ENCODE peak calls at places on chromosomes 5 and 9, in five cellular contexts. R is H1, F is HEK293T, L is HepG2, D is GM12878. Y is an unnamed sample.

GRCh38 chr5:136169218-136169617 is 23.7 kb downstream of the SMIM32 start:
- DNase-seq in R (no peak), F (no peak), L (no peak), D (no peak), Y (no peak)

GRCh38 chr9:131873361-131873760 is 133.5 kb upstream of the RAPGEF1 start:
- DNase-seq in R (no peak), F (no peak), L (no peak), D (no peak), Y (no peak)

GRCh38 chr5:179257190-179257741 is 88.0 kb downstream of the ADAMTS2 start:
- DNase-seq in R (no peak), F (no peak), L (no peak), D (no peak), Y (no peak)

GRCh38 chr9:133114886-133115603 is 6.0 kb downstream of the RALGDS start:
- DNase-seq in R (no peak), F (no peak), L (no peak), D (no peak), Y (no peak)

GRCh38 chr5:42858031-42858643 is 46.4 kb upstream of the SELENOP start:
- DNase-seq in R (no peak), F (no peak), L (no peak), D (no peak), Y (no peak)

GRCh38 chr5:62265648-62266112 is 40.3 kb upstream of the KIF2A start:
- DNase-seq in R (no peak), F (no peak), L (no peak), D (no peak), Y (no peak)

GRCh38 chr9:134661791-134662142 is 20.2 kb downstream of the COL5A1 start:
- DNase-seq in R (no peak), F (no peak), L (no peak), D (no peak), Y (no peak)

GRCh38 chr5:141855265-141856029 is 22.8 kb downstream of the PCDH1 start:
- DNase-seq in R (no peak), F (no peak), L (no peak), D (no peak), Y (no peak)

GRCh38 chr9:125663127-125663526 is 43.9 kb downstream of the MAPKAP1 start:
- DNase-seq in R (no peak), F (no peak), L (no peak), D (no peak), Y (no peak)

GRCh38 chr5:112957970-112958773 is 18.4 kb upstream of the DCP2 start:
- DNase-seq in R (no peak), F (no peak), L (peak), D (peak), Y (no peak)

GRCh38 chr5:59837071-59837470 is 56.5 kb downstream of the PDE4D start:
- DNase-seq in R (no peak), F (no peak), L (no peak), D (no peak), Y (no peak)

GRCh38 chr5:83608122-83608521 is 112.5 kb downstream of the HAPLN1 start:
- DNase-seq in R (peak), F (peak), L (peak), D (no peak), Y (peak)

GRCh38 chr9:123544007-123544827 is 188.2 kb downstream of the CRB2 start:
- DNase-seq in R (no peak), F (peak), L (peak), D (no peak), Y (peak)

GRCh38 chr9:7454490-7455110 is 345.0 kb downstream of the DMAC1 start:
- DNase-seq in R (no peak), F (no peak), L (no peak), D (no peak), Y (no peak)

GRCh38 chr9:93090091-93090655 is 5.8 kb upstream of the CARD19 start:
- DNase-seq in R (no peak), F (no peak), L (no peak), D (no peak), Y (no peak)

GRCh38 chr5:105836263-105836662 is 1834.5 kb downstream of the EFNA5 start:
- DNase-seq in R (no peak), F (no peak), L (no peak), D (no peak), Y (no peak)

GRCh38 chr5:181168595-181169118 is 21.3 kb downstream of the OR2V2 start:
- DNase-seq in R (no peak), F (no peak), L (no peak), D (no peak), Y (no peak)

GRCh38 chr5:43000198-43000840 is 39.8 kb downstream of the ANXA2R start:
- DNase-seq in R (no peak), F (no peak), L (no peak), D (no peak), Y (no peak)

GRCh38 chr9:127122176-127123151 is at the start of gene ANGPTL2:
- DNase-seq in R (peak), F (no peak), L (peak), D (no peak), Y (peak)

GRCh38 chr9:8860925-8861324 is 1061.3 kb upstream of the DMAC1 start:
- DNase-seq in R (no peak), F (no peak), L (no peak), D (no peak), Y (no peak)

GRCh38 chr9:113590991-113591898 is 127.7 kb downstream of the RGS3 start:
- DNase-seq in R (peak), F (peak), L (peak), D (no peak), Y (peak)

GRCh38 chr5:179475211-179475840 is 75.0 kb upstream of the RUFY1 start:
- DNase-seq in R (no peak), F (no peak), L (no peak), D (no peak), Y (no peak)

GRCh38 chr5:159851053-159851452 is 65.2 kb upstream of the ADRA1B start:
- DNase-seq in R (no peak), F (no peak), L (no peak), D (no peak), Y (no peak)

GRCh38 chr9:126953089-126953809 is 38.7 kb downstream of the RALGPS1 start:
- DNase-seq in R (no peak), F (no peak), L (no peak), D (no peak), Y (no peak)

GRCh38 chr9:128687453-128687852 is 1.6 kb upstream of the SET start:
- DNase-seq in R (no peak), F (no peak), L (no peak), D (no peak), Y (no peak)

GRCh38 chr9:726005-726404 is 115.5 kb upstream of the DMRT1 start:
- DNase-seq in R (no peak), F (no peak), L (no peak), D (no peak), Y (no peak)

GRCh38 chr5:159781626-159782157 is 134.6 kb upstream of the ADRA1B start:
- DNase-seq in R (no peak), F (no peak), L (no peak), D (no peak), Y (no peak)

GRCh38 chr9:120773218-120773617 is 20.0 kb downstream of the FBXW2 start:
- DNase-seq in R (no peak), F (no peak), L (no peak), D (no peak), Y (no peak)

GRCh38 chr5:178149199-178149932 is 4.3 kb downstream of the NHP2 start:
- DNase-seq in R (no peak), F (no peak), L (no peak), D (no peak), Y (no peak)

GRCh38 chr5:146233441-146233840 is 30.0 kb downstream of the RBM27 start:
- DNase-seq in R (no peak), F (no peak), L (no peak), D (no peak), Y (no peak)

GRCh38 chr9:85040141-85040540 is 370.6 kb downstream of the NTRK2 start:
- DNase-seq in R (no peak), F (no peak), L (no peak), D (no peak), Y (no peak)

GRCh38 chr5:39164016-39164415 is 55.3 kb downstream of the FYB1 start:
- DNase-seq in R (no peak), F (no peak), L (no peak), D (no peak), Y (no peak)

GRCh38 chr5:148912714-148913398 is 86.4 kb downstream of the ADRB2 start:
- DNase-seq in R (peak), F (no peak), L (peak), D (no peak), Y (peak)

GRCh38 chr9:33165263-33166151 is 1.6 kb downstream of the B4GALT1 start:
- DNase-seq in R (no peak), F (no peak), L (peak), D (peak), Y (no peak)

GRCh38 chr9:2228132-2228531 is 213.0 kb downstream of the SMARCA2 start:
- DNase-seq in R (peak), F (no peak), L (no peak), D (no peak), Y (peak)

GRCh38 chr5:163436515-163436914 is 880 bp upstream of the CCNG1 start:
- DNase-seq in R (no peak), F (no peak), L (no peak), D (no peak), Y (no peak)

GRCh38 chr5:19928556-19929421 is 59.2 kb downstream of the CDH18 start:
- DNase-seq in R (no peak), F (no peak), L (peak), D (no peak), Y (no peak)

GRCh38 chr9:8338742-8339425 is 539.3 kb upstream of the DMAC1 start:
- DNase-seq in R (no peak), F (no peak), L (no peak), D (no peak), Y (no peak)

GRCh38 chr9:3879315-3879714 is 353.5 kb upstream of the RFX3 start:
- DNase-seq in R (no peak), F (no peak), L (no peak), D (no peak), Y (no peak)

DNA sequence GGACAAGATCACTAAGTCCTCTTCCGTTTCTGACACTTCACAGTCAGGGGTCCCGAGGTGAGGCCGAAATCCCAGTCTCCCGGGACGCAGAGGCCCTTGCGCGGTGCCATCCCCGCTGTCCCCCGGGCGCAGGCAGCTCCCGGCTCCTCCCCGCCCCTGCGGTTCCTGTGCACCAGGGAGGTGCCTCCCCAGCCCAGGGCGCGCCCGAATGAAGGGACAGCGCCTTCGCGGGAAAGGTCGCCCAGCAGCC is 421 bp downstream of the SLC25A51 start:
- DNase-seq in R (no peak), F (no peak), L (no peak), D (no peak), Y (no peak)
- TF ChIP-seq SUZ12 in R (no peak), F (no peak), L (no peak), D (no peak), Y (no peak)

GRCh38 chr5:53276825-53277224 is 167.3 kb upstream of the MOCS2 start:
- DNase-seq in R (no peak), F (no peak), L (no peak), D (no peak), Y (no peak)
- TF ChIP-seq SUZ12 in R (no peak), F (no peak), L (no peak), D (no peak), Y (no peak)

GRCh38 chr9:71485306-71485705 is 283.0 kb downstream of the CEMIP2 start:
- DNase-seq in R (no peak), F (no peak), L (no peak), D (no peak), Y (no peak)

GRCh38 chr9:71487046-71487445 is 281.3 kb downstream of the CEMIP2 start:
- DNase-seq in R (no peak), F (no peak), L (no peak), D (no peak), Y (no peak)

GRCh38 chr9:71483457-71483856 is 284.9 kb downstream of the CEMIP2 start:
- DNase-seq in R (no peak), F (no peak), L (no peak), D (no peak), Y (no peak)
- TF ChIP-seq SUZ12 in R (no peak), F (no peak), L (no peak), D (no peak), Y (no peak)

GRCh38 chr5:131988601-131989000 is 22.9 kb downstream of the ACSL6 start:
- DNase-seq in R (no peak), F (no peak), L (no peak), D (no peak), Y (no peak)
- TF ChIP-seq SUZ12 in R (no peak), F (no peak), L (no peak), D (no peak), Y (no peak)

GRCh38 chr9:91310037-91310436 is 51.7 kb downstream of the AUH start:
- DNase-seq in R (no peak), F (no peak), L (no peak), D (no peak), Y (no peak)

GRCh38 chr9:91308144-91308543 is 53.6 kb downstream of the AUH start:
- DNase-seq in R (no peak), F (no peak), L (no peak), D (no peak), Y (no peak)

GRCh38 chr9:91316093-91316492 is 45.6 kb downstream of the AUH start:
- DNase-seq in R (no peak), F (no peak), L (no peak), D (no peak), Y (no peak)

GRCh38 chr9:91315191-91315590 is 46.5 kb downstream of the AUH start:
- DNase-seq in R (no peak), F (no peak), L (no peak), D (no peak), Y (peak)

DNA sequence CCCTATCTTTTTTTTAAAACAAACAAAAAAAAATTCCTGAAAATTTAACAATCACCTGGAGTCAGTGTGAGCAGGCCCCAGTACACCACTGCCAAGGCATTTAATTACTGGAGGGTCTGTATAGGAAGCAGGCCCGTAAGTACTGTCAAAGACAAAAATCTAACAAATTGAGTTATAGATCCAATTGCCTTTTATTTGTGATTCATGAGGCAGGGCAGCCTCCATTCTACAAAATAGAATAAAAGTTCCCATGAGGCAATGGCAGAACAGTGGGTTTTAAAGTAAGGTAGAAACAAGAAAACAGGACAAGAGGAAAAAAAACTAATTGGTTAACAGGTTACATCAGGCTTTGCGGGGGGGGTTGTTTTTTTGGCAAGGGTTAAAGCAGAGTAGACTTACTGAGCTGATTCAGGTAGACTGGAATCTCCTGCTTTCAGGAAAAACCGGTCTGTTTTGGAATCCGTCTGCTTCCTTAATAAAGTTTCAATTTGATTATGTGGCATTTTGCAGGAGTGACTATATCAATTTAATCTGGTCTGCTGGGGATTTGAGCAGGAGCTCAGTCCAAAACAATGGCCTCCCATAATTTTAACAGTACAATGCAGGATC is 48.9 kb downstream of the AUH start:
- DNase-seq in R (no peak), F (no peak), L (no peak), D (no peak), Y (no peak)
- TF ChIP-seq SUZ12 in R (no peak), F (no peak), L (no peak), D (no peak), Y (no peak)

GRCh38 chr9:108759399-108759798 is 96.4 kb downstream of the ACTL7B start:
- DNase-seq in R (no peak), F (no peak), L (no peak), D (no peak), Y (no peak)
- TF ChIP-seq SUZ12 in R (no peak), F (no peak), L (no peak), D (no peak), Y (no peak)